ENCODE peak calls at places on chromosomes 2 and 18, in eight cellular contexts. D, H, F, E, O, S, N and Y are unnamed samples. For H3K9me3, the result is how much of the 10 kb centered on the place peaks cover.

GRCh38 chr18:48613589-48613988 is 74.8 kb downstream of the CTIF start:
- DNase-seq in F (peak), N (peak), S (peak), O (no peak), H (peak), D (peak), E (no peak), Y (no peak)

GRCh38 chr2:119747311-119747710 is 12.4 kb upstream of the PTPN4 start:
- DNase-seq in E (no peak), N (no peak), F (no peak), D (no peak), S (no peak), O (no peak), H (no peak), Y (no peak)

GRCh38 chr2:205889073-205889472 is 196.9 kb downstream of the INO80D start:
- DNase-seq in N (no peak), S (no peak), E (no peak), D (no peak), H (no peak), F (no peak), O (no peak), Y (peak)

GRCh38 chr2:239250216-239251071 is 150.4 kb downstream of the HDAC4 start:
- DNase-seq in S (no peak), O (no peak), D (no peak), E (no peak), H (no peak), F (peak), N (no peak), Y (no peak)

GRCh38 chr2:184339966-184340365 is 258.4 kb upstream of the ZNF804A start:
- DNase-seq in E (no peak), S (no peak), H (no peak), O (no peak), N (no peak), F (no peak), D (no peak), Y (no peak)

GRCh38 chr2:21118302-21118920 is 5.4 kb upstream of the TDRD15 start:
- DNase-seq in N (no peak), S (no peak), H (no peak), E (no peak), F (no peak), D (no peak), O (peak), Y (no peak)

GRCh38 chr2:164808776-164809175 is 32.8 kb downstream of the COBLL1 start:
- DNase-seq in H (no peak), O (no peak), E (no peak), F (no peak), S (no peak), N (no peak), D (no peak), Y (no peak)

GRCh38 chr2:217054791-217055190 is 194.9 kb upstream of the TNP1 start:
- DNase-seq in O (no peak), E (no peak), N (no peak), S (no peak), H (no peak), D (no peak), F (no peak), Y (no peak)

GRCh38 chr2:143426296-143426695 is 297.1 kb downstream of the ARHGAP15 start:
- DNase-seq in H (no peak), N (no peak), O (no peak), E (no peak), S (no peak), D (no peak), F (no peak), Y (no peak)

GRCh38 chr2:144503221-144503620 is 16.7 kb downstream of the ZEB2 start:
- DNase-seq in N (no peak), F (no peak), H (no peak), E (no peak), S (no peak), O (no peak), D (no peak), Y (no peak)

GRCh38 chr2:144500567-144500966 is 19.4 kb downstream of the ZEB2 start:
- DNase-seq in N (no peak), D (no peak), F (no peak), S (no peak), O (no peak), H (no peak), E (no peak), Y (no peak)

GRCh38 chr2:144502356-144502755 is 17.6 kb downstream of the ZEB2 start:
- DNase-seq in S (no peak), F (no peak), D (no peak), H (no peak), O (no peak), N (no peak), E (no peak), Y (no peak)

GRCh38 chr2:144498215-144498614 is 21.7 kb downstream of the ZEB2 start:
- DNase-seq in F (no peak), N (no peak), D (no peak), S (no peak), H (no peak), O (no peak), E (no peak), Y (no peak)

GRCh38 chr2:144501118-144501517 is 18.8 kb downstream of the ZEB2 start:
- DNase-seq in F (no peak), N (no peak), E (no peak), O (no peak), D (no peak), S (no peak), H (no peak), Y (no peak)
- H3K9me3 ChIP-seq in F (under half), N (under half), E (under half), O (under half), D (under half), S (under half), H (under half), Y (under half)

GRCh38 chr2:95143838-95144237 is 15.8 kb downstream of the ZNF514 start:
- DNase-seq in F (no peak), E (no peak), S (no peak), H (no peak), O (no peak), D (no peak), N (no peak), Y (no peak)
- H3K9me3 ChIP-seq in F (half or more), E (under half), S (under half), H (under half), O (under half), D (half or more), N (half or more), Y (under half)

GRCh38 chr2:128041561-128041960 is 13.7 kb upstream of the SAP130 start:
- DNase-seq in F (no peak), N (no peak), S (no peak), H (no peak), O (no peak), D (no peak), E (no peak), Y (no peak)

GRCh38 chr2:128037624-128038023 is 9.8 kb upstream of the SAP130 start:
- DNase-seq in O (peak), F (no peak), N (no peak), H (no peak), S (no peak), D (no peak), E (no peak), Y (no peak)

GRCh38 chr2:128036748-128037607 is 9.1 kb upstream of the SAP130 start:
- DNase-seq in D (no peak), E (no peak), H (no peak), S (no peak), O (no peak), N (no peak), F (no peak), Y (no peak)

GRCh38 chr2:128040166-128040771 is 12.4 kb upstream of the SAP130 start:
- DNase-seq in S (no peak), D (no peak), F (no peak), O (no peak), E (no peak), N (no peak), H (no peak), Y (no peak)

GRCh38 chr2:128039535-128039934 is 11.7 kb upstream of the SAP130 start:
- DNase-seq in S (no peak), H (no peak), D (no peak), O (no peak), E (no peak), N (no peak), F (no peak), Y (no peak)
- H3K9me3 ChIP-seq in S (under half), H (under half), D (under half), O (under half), E (under half), N (under half), F (under half), Y (under half)

DNA sequence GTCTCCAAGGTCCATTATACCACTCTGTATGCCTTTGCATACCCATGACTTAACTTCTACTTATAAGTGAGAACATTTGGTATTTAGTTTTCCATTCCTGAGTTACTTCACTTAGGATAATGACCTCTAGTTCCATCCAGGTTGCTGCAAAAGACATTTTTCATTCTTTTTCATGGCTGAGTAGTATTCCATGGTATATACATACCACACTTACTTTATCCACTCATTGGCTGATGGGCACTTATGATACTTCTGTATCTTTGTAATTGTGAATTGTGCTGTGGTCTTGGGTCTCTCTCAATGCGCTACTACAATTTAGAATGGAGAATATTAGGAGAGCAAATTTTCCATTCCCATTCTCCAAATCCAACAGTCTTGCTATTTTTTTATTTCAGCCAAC is 76.4 kb downstream of the ZRANB3 start:
- DNase-seq in N (no peak), F (no peak), O (no peak), S (no peak), H (no peak), E (no peak), D (no peak), Y (no peak)
- H3K9me3 ChIP-seq in N (under half), F (under half), O (under half), S (under half), H (under half), E (under half), D (under half), Y (under half)

DNA sequence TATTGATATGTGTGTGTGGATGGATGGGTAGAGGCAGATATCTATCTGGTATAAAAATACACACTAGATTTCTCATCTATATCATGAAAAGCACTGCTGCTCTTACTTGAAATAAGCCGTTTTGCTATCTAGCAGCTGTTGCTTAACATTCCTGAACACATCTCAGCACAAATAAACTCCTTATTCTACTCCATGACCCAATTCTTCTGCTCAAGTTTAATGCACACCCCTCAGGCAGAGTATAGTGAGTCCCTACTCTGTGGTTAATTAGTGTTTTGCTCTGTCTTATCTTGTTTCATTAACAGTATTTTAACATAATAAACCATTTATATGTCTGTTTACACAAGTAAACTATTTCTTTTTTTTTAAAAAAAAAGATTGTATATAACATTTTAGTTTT is 134.2 kb downstream of the CBLN2 start:
- DNase-seq in S (no peak), F (no peak), H (no peak), D (no peak), E (no peak), N (no peak), O (no peak), Y (no peak)
- H3K9me3 ChIP-seq in S (under half), F (under half), H (under half), D (under half), E (under half), N (under half), O (under half), Y (under half)

GRCh38 chr18:79896746-79897145 is 54.7 kb downstream of the SLC66A2 start:
- DNase-seq in N (no peak), S (no peak), O (no peak), D (no peak), E (no peak), F (no peak), H (no peak), Y (no peak)
- H3K9me3 ChIP-seq in N (under half), S (under half), O (under half), D (half or more), E (under half), F (under half), H (under half), Y (under half)

DNA sequence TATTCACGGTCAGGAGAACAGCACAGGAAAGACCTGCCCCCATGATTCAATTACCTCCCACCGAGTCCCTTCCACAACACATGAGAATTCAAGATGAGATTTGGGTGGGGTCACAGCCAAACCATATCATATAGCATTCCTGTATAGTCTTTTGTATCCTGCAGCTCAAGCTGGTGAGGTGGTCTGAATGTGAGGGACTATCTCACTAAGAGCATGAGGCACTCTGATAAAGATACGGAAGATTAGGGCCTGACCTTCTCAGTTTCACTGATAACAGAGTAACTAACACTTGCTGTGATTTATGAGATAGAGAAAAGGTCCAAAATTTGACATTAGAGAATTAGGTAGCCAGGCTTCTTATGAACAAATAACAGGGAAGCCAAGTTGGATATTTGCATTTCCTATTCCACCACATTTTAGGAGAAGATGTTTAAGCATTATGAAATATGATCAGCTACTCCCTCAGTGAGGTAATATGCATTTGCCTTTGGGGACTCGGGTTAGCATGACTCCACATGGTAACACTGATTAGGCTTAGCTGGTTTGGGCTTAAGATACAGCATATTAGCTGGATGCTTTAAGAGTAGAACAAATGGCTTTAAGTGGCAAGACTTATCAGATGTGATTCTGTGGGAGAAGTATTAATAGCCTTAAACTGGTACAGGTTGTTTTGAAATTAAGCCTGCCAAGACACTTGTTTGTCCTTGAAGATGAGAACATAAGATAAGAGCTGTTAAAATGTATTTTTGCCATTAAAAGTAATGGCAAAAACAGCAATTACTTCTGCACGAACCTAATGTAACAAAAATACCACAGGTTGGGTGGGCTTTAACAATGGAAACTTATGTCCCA is 106.9 kb upstream of the MSTN start:
- DNase-seq in S (no peak), H (no peak), E (no peak), F (no peak), O (no peak), D (no peak), N (no peak), Y (no peak)
- H3K9me3 ChIP-seq in S (under half), H (under half), E (under half), F (under half), O (under half), D (under half), N (under half), Y (under half)

GRCh38 chr2:223494987-223495386 is 107.2 kb downstream of the SCG2 start:
- DNase-seq in H (no peak), E (no peak), O (no peak), N (no peak), S (no peak), D (no peak), F (no peak), Y (no peak)
- H3K9me3 ChIP-seq in H (under half), E (under half), O (under half), N (under half), S (under half), D (under half), F (under half), Y (under half)

GRCh38 chr18:66727991-66728390 is 124.1 kb upstream of the CDH19 start:
- DNase-seq in S (no peak), H (no peak), F (no peak), N (no peak), E (no peak), D (no peak), O (no peak), Y (no peak)
- H3K9me3 ChIP-seq in S (under half), H (under half), F (under half), N (under half), E (under half), D (under half), O (under half), Y (under half)

GRCh38 chr18:14767474-14767873 is 19.5 kb downstream of the ANKRD30B start:
- DNase-seq in D (no peak), O (no peak), N (no peak), F (no peak), E (no peak), H (no peak), S (no peak), Y (no peak)
- H3K9me3 ChIP-seq in D (under half), O (under half), N (under half), F (under half), E (under half), H (under half), S (under half), Y (under half)